ENCODE peak calls at places on chromosomes 11 and 22, in eight cellular contexts. One of them, this sample, is unnamed.

GRCh38 chr11:35324981-35325380 is 94.4 kb downstream of the SLC1A2 start:
- DNase-seq in AG09319: no peak
- DNase-seq in iPS-NIHi11: no peak
- DNase-seq in A172: no peak
- DNase-seq in stimulated activated CD8-positive, alpha-beta memory T cell treated with anti-CD3 and anti-CD28 coated beads, Interleukin-4, amount 100 ng/mL, for 1 hour: no peak
- DNase-seq in stromal cell of bone marrow: no peak
- DNase-seq in kidney tubule cell: peak
- DNase-seq in GM20000: no peak
- DNase-seq in this sample: no peak

GRCh38 chr11:123166095-123166559 is 28.9 kb downstream of the CLMP start:
- DNase-seq in stimulated activated CD8-positive, alpha-beta memory T cell treated with anti-CD3 and anti-CD28 coated beads, Interleukin-4, amount 100 ng/mL, for 1 hour: no peak
- DNase-seq in GM20000: no peak
- DNase-seq in AG09319: no peak
- DNase-seq in kidney tubule cell: no peak
- DNase-seq in stromal cell of bone marrow: no peak
- DNase-seq in iPS-NIHi11: peak
- DNase-seq in A172: peak
- DNase-seq in this sample: peak

GRCh38 chr22:26339755-26340154 is 89.3 kb upstream of the ASPHD2 start:
- DNase-seq in GM20000: no peak
- DNase-seq in stromal cell of bone marrow: no peak
- DNase-seq in AG09319: no peak
- DNase-seq in iPS-NIHi11: no peak
- DNase-seq in A172: no peak
- DNase-seq in stimulated activated CD8-positive, alpha-beta memory T cell treated with anti-CD3 and anti-CD28 coated beads, Interleukin-4, amount 100 ng/mL, for 1 hour: no peak
- DNase-seq in kidney tubule cell: no peak
- DNase-seq in this sample: no peak

GRCh38 chr11:128497057-128497957 is 90.1 kb downstream of the ETS1 start:
- DNase-seq in kidney tubule cell: peak
- DNase-seq in AG09319: peak
- DNase-seq in GM20000: peak
- DNase-seq in stimulated activated CD8-positive, alpha-beta memory T cell treated with anti-CD3 and anti-CD28 coated beads, Interleukin-4, amount 100 ng/mL, for 1 hour: no peak
- DNase-seq in stromal cell of bone marrow: peak
- DNase-seq in iPS-NIHi11: peak
- DNase-seq in A172: peak
- DNase-seq in this sample: no peak

GRCh38 chr11:120908521-120909181 is 115.3 kb upstream of the TBCEL start:
- DNase-seq in stromal cell of bone marrow: no peak
- DNase-seq in GM20000: no peak
- DNase-seq in AG09319: no peak
- DNase-seq in A172: no peak
- DNase-seq in stimulated activated CD8-positive, alpha-beta memory T cell treated with anti-CD3 and anti-CD28 coated beads, Interleukin-4, amount 100 ng/mL, for 1 hour: no peak
- DNase-seq in iPS-NIHi11: no peak
- DNase-seq in kidney tubule cell: no peak
- DNase-seq in this sample: no peak

GRCh38 chr22:32469799-32470212 is 4.8 kb upstream of the FBXO7 start:
- DNase-seq in iPS-NIHi11: no peak
- DNase-seq in A172: peak
- DNase-seq in AG09319: peak
- DNase-seq in kidney tubule cell: peak
- DNase-seq in stromal cell of bone marrow: peak
- DNase-seq in stimulated activated CD8-positive, alpha-beta memory T cell treated with anti-CD3 and anti-CD28 coated beads, Interleukin-4, amount 100 ng/mL, for 1 hour: no peak
- DNase-seq in GM20000: no peak
- DNase-seq in this sample: no peak

GRCh38 chr11:112255075-112255739 is 5.5 kb downstream of the PLET1 start:
- DNase-seq in A172: peak
- DNase-seq in kidney tubule cell: peak
- DNase-seq in stromal cell of bone marrow: peak
- DNase-seq in AG09319: no peak
- DNase-seq in iPS-NIHi11: no peak
- DNase-seq in stimulated activated CD8-positive, alpha-beta memory T cell treated with anti-CD3 and anti-CD28 coated beads, Interleukin-4, amount 100 ng/mL, for 1 hour: no peak
- DNase-seq in GM20000: no peak
- DNase-seq in this sample: no peak

GRCh38 chr11:35097814-35098213 is 41.2 kb upstream of the CD44 start:
- DNase-seq in GM20000: no peak
- DNase-seq in iPS-NIHi11: no peak
- DNase-seq in AG09319: no peak
- DNase-seq in A172: no peak
- DNase-seq in kidney tubule cell: no peak
- DNase-seq in stimulated activated CD8-positive, alpha-beta memory T cell treated with anti-CD3 and anti-CD28 coated beads, Interleukin-4, amount 100 ng/mL, for 1 hour: no peak
- DNase-seq in stromal cell of bone marrow: no peak
- DNase-seq in this sample: no peak

GRCh38 chr11:74141274-74141695 is 29.5 kb downstream of the C2CD3 start:
- DNase-seq in A172: peak
- DNase-seq in stimulated activated CD8-positive, alpha-beta memory T cell treated with anti-CD3 and anti-CD28 coated beads, Interleukin-4, amount 100 ng/mL, for 1 hour: no peak
- DNase-seq in AG09319: no peak
- DNase-seq in stromal cell of bone marrow: no peak
- DNase-seq in kidney tubule cell: peak
- DNase-seq in GM20000: no peak
- DNase-seq in iPS-NIHi11: peak
- DNase-seq in this sample: no peak

GRCh38 chr11:32312206-32312817 is 123.0 kb downstream of the WT1 start:
- DNase-seq in kidney tubule cell: no peak
- DNase-seq in stromal cell of bone marrow: no peak
- DNase-seq in AG09319: no peak
- DNase-seq in iPS-NIHi11: no peak
- DNase-seq in stimulated activated CD8-positive, alpha-beta memory T cell treated with anti-CD3 and anti-CD28 coated beads, Interleukin-4, amount 100 ng/mL, for 1 hour: no peak
- DNase-seq in A172: peak
- DNase-seq in GM20000: no peak
- DNase-seq in this sample: no peak

GRCh38 chr22:31271485-31271884 is 20.8 kb downstream of the PIK3IP1 start:
- DNase-seq in A172: no peak
- DNase-seq in kidney tubule cell: peak
- DNase-seq in stromal cell of bone marrow: no peak
- DNase-seq in AG09319: no peak
- DNase-seq in iPS-NIHi11: no peak
- DNase-seq in GM20000: no peak
- DNase-seq in stimulated activated CD8-positive, alpha-beta memory T cell treated with anti-CD3 and anti-CD28 coated beads, Interleukin-4, amount 100 ng/mL, for 1 hour: no peak
- DNase-seq in this sample: no peak

GRCh38 chr11:131924446-131925240 is 554.2 kb downstream of the NTM start:
- DNase-seq in kidney tubule cell: peak
- DNase-seq in A172: no peak
- DNase-seq in GM20000: no peak
- DNase-seq in stromal cell of bone marrow: no peak
- DNase-seq in AG09319: no peak
- DNase-seq in iPS-NIHi11: no peak
- DNase-seq in stimulated activated CD8-positive, alpha-beta memory T cell treated with anti-CD3 and anti-CD28 coated beads, Interleukin-4, amount 100 ng/mL, for 1 hour: no peak
- DNase-seq in this sample: no peak

GRCh38 chr11:33259869-33260268 is 2.7 kb downstream of the HIPK3 start:
- DNase-seq in GM20000: no peak
- DNase-seq in stimulated activated CD8-positive, alpha-beta memory T cell treated with anti-CD3 and anti-CD28 coated beads, Interleukin-4, amount 100 ng/mL, for 1 hour: no peak
- DNase-seq in stromal cell of bone marrow: no peak
- DNase-seq in iPS-NIHi11: no peak
- DNase-seq in AG09319: no peak
- DNase-seq in A172: no peak
- DNase-seq in kidney tubule cell: no peak
- DNase-seq in this sample: no peak

GRCh38 chr11:124740277-124740882 is 638 bp downstream of the NRGN start:
- DNase-seq in kidney tubule cell: no peak
- DNase-seq in iPS-NIHi11: no peak
- DNase-seq in GM20000: peak
- DNase-seq in stimulated activated CD8-positive, alpha-beta memory T cell treated with anti-CD3 and anti-CD28 coated beads, Interleukin-4, amount 100 ng/mL, for 1 hour: no peak
- DNase-seq in A172: peak
- DNase-seq in AG09319: no peak
- DNase-seq in stromal cell of bone marrow: no peak
- DNase-seq in this sample: peak

GRCh38 chr22:23827351-23827995 is 11.3 kb downstream of the DERL3 start:
- DNase-seq in GM20000: no peak
- DNase-seq in kidney tubule cell: no peak
- DNase-seq in iPS-NIHi11: no peak
- DNase-seq in stimulated activated CD8-positive, alpha-beta memory T cell treated with anti-CD3 and anti-CD28 coated beads, Interleukin-4, amount 100 ng/mL, for 1 hour: no peak
- DNase-seq in A172: no peak
- DNase-seq in AG09319: no peak
- DNase-seq in stromal cell of bone marrow: no peak
- DNase-seq in this sample: no peak

GRCh38 chr11:96664108-96664507 is 274.3 kb downstream of the JRKL start:
- DNase-seq in A172: no peak
- DNase-seq in GM20000: no peak
- DNase-seq in kidney tubule cell: no peak
- DNase-seq in AG09319: no peak
- DNase-seq in iPS-NIHi11: no peak
- DNase-seq in stromal cell of bone marrow: no peak
- DNase-seq in stimulated activated CD8-positive, alpha-beta memory T cell treated with anti-CD3 and anti-CD28 coated beads, Interleukin-4, amount 100 ng/mL, for 1 hour: no peak
- DNase-seq in this sample: no peak

GRCh38 chr22:49642331-49642730 is 185.3 kb downstream of the BRD1 start:
- DNase-seq in iPS-NIHi11: no peak
- DNase-seq in A172: no peak
- DNase-seq in GM20000: no peak
- DNase-seq in AG09319: no peak
- DNase-seq in kidney tubule cell: no peak
- DNase-seq in stimulated activated CD8-positive, alpha-beta memory T cell treated with anti-CD3 and anti-CD28 coated beads, Interleukin-4, amount 100 ng/mL, for 1 hour: no peak
- DNase-seq in stromal cell of bone marrow: no peak
- DNase-seq in this sample: no peak

GRCh38 chr22:36486619-36487384 is 5.4 kb upstream of the TXN2 start:
- DNase-seq in stimulated activated CD8-positive, alpha-beta memory T cell treated with anti-CD3 and anti-CD28 coated beads, Interleukin-4, amount 100 ng/mL, for 1 hour: peak
- DNase-seq in AG09319: no peak
- DNase-seq in stromal cell of bone marrow: no peak
- DNase-seq in kidney tubule cell: peak
- DNase-seq in A172: no peak
- DNase-seq in iPS-NIHi11: no peak
- DNase-seq in GM20000: no peak
- DNase-seq in this sample: no peak

GRCh38 chr11:92227233-92227593 is 2.6 kb downstream of the FAT3 start:
- DNase-seq in kidney tubule cell: no peak
- DNase-seq in stimulated activated CD8-positive, alpha-beta memory T cell treated with anti-CD3 and anti-CD28 coated beads, Interleukin-4, amount 100 ng/mL, for 1 hour: no peak
- DNase-seq in AG09319: no peak
- DNase-seq in stromal cell of bone marrow: no peak
- DNase-seq in GM20000: peak
- DNase-seq in A172: no peak
- DNase-seq in iPS-NIHi11: peak
- DNase-seq in this sample: no peak

GRCh38 chr11:124673333-124674167 is at the start of the genes SIAE and SPA17:
- DNase-seq in GM20000: peak
- DNase-seq in stromal cell of bone marrow: peak
- DNase-seq in stimulated activated CD8-positive, alpha-beta memory T cell treated with anti-CD3 and anti-CD28 coated beads, Interleukin-4, amount 100 ng/mL, for 1 hour: peak
- DNase-seq in iPS-NIHi11: peak
- DNase-seq in AG09319: peak
- DNase-seq in A172: peak
- DNase-seq in kidney tubule cell: peak
- DNase-seq in this sample: peak

GRCh38 chr11:17015639-17016125 is 1.5 kb upstream of the PLEKHA7 start:
- DNase-seq in iPS-NIHi11: no peak
- DNase-seq in GM20000: no peak
- DNase-seq in AG09319: no peak
- DNase-seq in kidney tubule cell: no peak
- DNase-seq in stimulated activated CD8-positive, alpha-beta memory T cell treated with anti-CD3 and anti-CD28 coated beads, Interleukin-4, amount 100 ng/mL, for 1 hour: no peak
- DNase-seq in A172: no peak
- DNase-seq in stromal cell of bone marrow: no peak
- DNase-seq in this sample: no peak

GRCh38 chr11:13663631-13664071 is 4.8 kb upstream of the FAR1 start:
- DNase-seq in stromal cell of bone marrow: peak
- DNase-seq in stimulated activated CD8-positive, alpha-beta memory T cell treated with anti-CD3 and anti-CD28 coated beads, Interleukin-4, amount 100 ng/mL, for 1 hour: no peak
- DNase-seq in kidney tubule cell: peak
- DNase-seq in GM20000: no peak
- DNase-seq in iPS-NIHi11: no peak
- DNase-seq in A172: peak
- DNase-seq in AG09319: no peak
- DNase-seq in this sample: no peak

GRCh38 chr11:130452941-130453340 is 4.5 kb downstream of the ADAMTS15 start:
- DNase-seq in stromal cell of bone marrow: no peak
- DNase-seq in AG09319: no peak
- DNase-seq in iPS-NIHi11: no peak
- DNase-seq in A172: no peak
- DNase-seq in stimulated activated CD8-positive, alpha-beta memory T cell treated with anti-CD3 and anti-CD28 coated beads, Interleukin-4, amount 100 ng/mL, for 1 hour: no peak
- DNase-seq in GM20000: no peak
- DNase-seq in kidney tubule cell: no peak
- DNase-seq in this sample: no peak